ENCODE peak calls at places on chromosomes 13 and 19, in four cellular contexts. R is GM23248, K is GM23338, D is neural progenitor cell. E is an unnamed sample. For H3K4me1, the result is how much of the 10 kb centered on the place peaks cover.

GRCh38 chr19:1861599-1862031 is 1.8 kb downstream of the KLF16 start:
- DNase-seq in K (no peak), R (peak), D (no peak), E (no peak)

GRCh38 chr19:38826856-38827551 is 4.6 kb downstream of the ECH1 start:
- DNase-seq in K (no peak), D (no peak), R (no peak), E (no peak)

GRCh38 chr13:40789275-40790231 is at the start of gene SLC25A15:
- DNase-seq in K (peak), R (peak), D (peak), E (peak)

GRCh38 chr13:36673352-36673751 is 468 bp upstream of the SERTM1 start:
- DNase-seq in K (peak), R (no peak), D (no peak), E (no peak)

GRCh38 chr13:30307194-30307965 is at the start of gene KATNAL1:
- DNase-seq in D (peak), K (peak), R (peak), E (peak)

GRCh38 chr19:35843676-35844481 is 8.4 kb downstream of the NPHS1 start:
- DNase-seq in R (peak), D (peak), K (peak), E (no peak)

GRCh38 chr13:87810920-87811344 is 139.8 kb downstream of the SLITRK5 start:
- DNase-seq in K (peak), R (no peak), D (no peak), E (no peak)

GRCh38 chr13:40498461-40498860 is 168.0 kb downstream of the FOXO1 start:
- DNase-seq in D (no peak), R (no peak), K (no peak), E (no peak)

GRCh38 chr13:91308299-91308698 is 39.2 kb upstream of the MIR17HG start:
- DNase-seq in K (peak), D (peak), R (peak), E (no peak)

GRCh38 chr13:79307433-79307861 is 98.6 kb downstream of the RBM26 start:
- DNase-seq in D (no peak), R (no peak), K (no peak), E (no peak)

GRCh38 chr19:12092065-12092867 is 27.7 kb downstream of the ZNF844 start:
- DNase-seq in R (peak), D (peak), K (peak), E (peak)

GRCh38 chr13:100235311-100235901 is 146.5 kb downstream of the PCCA start:
- DNase-seq in D (peak), R (peak), K (peak), E (peak)

GRCh38 chr19:1360818-1361461 is 22.8 kb upstream of the NDUFS7 start:
- DNase-seq in K (no peak), D (peak), R (peak), E (no peak)

GRCh38 chr13:102138635-102139225 is 263.1 kb downstream of the FGF14 start:
- DNase-seq in R (peak), D (no peak), K (no peak), E (no peak)

GRCh38 chr13:113421673-113422270 is 31.5 kb downstream of the ADPRHL1 start:
- DNase-seq in R (peak), D (no peak), K (no peak), E (no peak)

GRCh38 chr19:39550197-39550596 is 10.2 kb upstream of the EID2 start:
- DNase-seq in K (no peak), R (no peak), D (no peak), E (peak)

GRCh38 chr13:59701261-59701660 is 462.5 kb downstream of the DIAPH3 start:
- DNase-seq in D (no peak), R (no peak), K (no peak), E (no peak)

GRCh38 chr19:35562776-35563175 is 682 bp downstream of the ATP4A start:
- DNase-seq in K (peak), D (no peak), R (no peak), E (no peak)

GRCh38 chr13:111505175-111505777 is 184.8 kb downstream of the TEX29 start:
- DNase-seq in D (peak), R (peak), K (peak), E (no peak)

GRCh38 chr19:5651361-5651760 is 28.5 kb downstream of the SAFB start:
- DNase-seq in D (no peak), K (peak), R (no peak), E (no peak)

GRCh38 chr19:50547385-50548190 is 20.6 kb downstream of the LRRC4B start:
- DNase-seq in K (no peak), D (no peak), R (no peak), E (no peak)

DNA sequence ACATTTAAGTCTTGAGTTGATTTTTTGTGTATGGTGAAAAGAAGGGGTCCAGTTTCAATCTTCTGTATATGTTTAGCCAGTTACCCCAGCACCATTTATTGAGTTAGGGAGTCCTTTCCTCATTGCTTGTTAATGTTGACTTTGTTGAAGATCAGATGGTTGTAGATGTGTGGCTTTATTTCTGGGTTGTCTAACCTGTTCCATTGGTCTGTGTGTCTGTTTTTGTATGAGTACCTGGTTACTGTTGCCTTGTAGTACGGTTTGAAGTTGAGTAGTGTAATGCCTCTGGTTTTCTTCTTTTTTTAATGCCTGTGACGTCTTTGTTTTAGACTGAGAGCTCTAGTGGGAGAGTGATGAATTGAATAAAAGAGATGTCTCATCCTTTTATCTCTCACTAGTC is 83.2 kb downstream of the NBEA start:
- DNase-seq in D (no peak), K (no peak), R (no peak), E (no peak)
- TF ChIP-seq EZH2phosphoT487 in D (no peak), K (no peak), R (no peak), E (no peak)

GRCh38 chr19:55486971-55487883 is 1.0 kb upstream of the SSC5D start:
- DNase-seq in D (peak), K (no peak), R (peak), E (no peak)
- H3K4me1 ChIP-seq in D (under half), K (under half), R (under half), E (under half)

GRCh38 chr13:109323338-109323737 is 463.0 kb downstream of the IRS2 start:
- DNase-seq in K (no peak), R (peak), D (no peak), E (no peak)
- TF ChIP-seq EZH2 in K (no peak), R (no peak), D (no peak), E (no peak)

DNA sequence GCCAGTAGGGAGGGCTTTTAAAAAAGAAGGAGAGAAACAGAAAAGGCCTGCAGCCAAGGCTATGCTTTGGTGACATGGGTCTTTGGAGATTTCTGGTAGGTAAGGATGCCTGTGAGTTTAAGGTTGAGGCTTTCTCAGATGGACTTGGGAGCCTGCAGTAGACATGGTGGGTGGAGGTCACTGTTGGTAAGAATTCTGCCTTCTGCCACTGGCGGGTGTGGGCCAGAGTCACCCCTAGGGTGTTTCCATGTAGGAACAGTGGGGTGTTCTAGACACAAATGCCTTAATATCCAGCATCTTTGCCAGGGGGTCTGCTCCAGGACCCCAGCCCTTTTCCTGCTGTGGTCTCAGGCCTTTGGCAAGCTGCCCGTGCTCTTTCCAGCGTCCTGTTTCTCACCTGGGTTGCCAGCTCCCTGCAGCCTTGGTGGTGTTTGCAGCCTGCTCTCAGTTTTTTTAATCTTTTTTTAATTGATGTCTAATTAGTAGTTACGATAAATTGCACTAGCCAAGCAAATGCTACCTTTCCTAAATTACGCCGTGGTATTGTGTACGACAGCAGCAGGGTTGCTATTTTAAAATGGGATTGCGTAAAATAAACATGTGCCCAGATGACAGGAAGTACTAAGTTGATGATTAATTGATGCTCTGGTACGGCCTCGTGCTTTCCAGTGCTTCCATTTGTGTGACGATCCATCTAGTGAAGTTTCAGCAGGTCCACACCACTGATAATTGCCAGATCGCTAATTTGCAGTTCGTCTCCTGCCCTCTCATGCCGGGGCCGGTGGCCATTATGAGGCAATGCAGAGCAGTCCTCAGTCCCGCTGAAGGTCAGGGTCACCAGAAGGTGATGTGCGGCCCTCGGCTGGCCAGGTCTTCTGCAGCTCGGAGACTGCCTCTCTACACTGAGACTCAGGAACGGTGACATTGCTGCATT is 35.3 kb upstream of the NPAS1 start:
- DNase-seq in K (no peak), R (peak), D (no peak), E (no peak)
- TF ChIP-seq EZH2phosphoT487 in K (no peak), R (no peak), D (no peak), E (no peak)

DNA sequence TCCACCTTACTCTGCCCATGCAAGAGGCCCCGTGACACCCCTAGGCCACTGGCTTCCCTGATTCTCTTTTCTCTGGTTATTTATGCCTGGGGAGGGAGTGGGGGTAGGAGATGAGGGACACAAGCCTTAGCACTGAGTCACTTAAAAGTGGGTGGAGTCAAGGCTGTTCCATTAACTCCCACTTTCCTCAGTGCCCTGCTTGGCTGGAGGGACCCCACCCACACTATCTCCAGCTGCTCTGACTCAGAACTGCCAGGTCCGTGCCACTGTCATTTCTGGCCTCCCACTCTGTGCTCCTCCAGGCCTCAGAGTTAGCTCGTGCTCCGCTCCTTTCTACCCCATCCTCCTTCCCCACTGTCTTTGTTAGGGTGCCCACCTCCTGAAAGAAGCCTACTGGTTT is 113.4 kb upstream of the UQCRFS1 start:
- DNase-seq in K (no peak), R (peak), D (no peak), E (no peak)
- H3K4me1 ChIP-seq in K (under half), R (under half), D (under half), E (under half)

GRCh38 chr19:33622505-33622808 is 704 bp downstream of the CHST8 start:
- DNase-seq in K (peak), D (peak), R (peak), E (peak)
- TF ChIP-seq EZH2 in K (peak), D (no peak), R (no peak), E (no peak)

GRCh38 chr19:41694196-41694595 is 6.1 kb upstream of the CEACAM7 start:
- DNase-seq in K (no peak), D (no peak), R (no peak), E (no peak)

GRCh38 chr19:41690801-41691065 is 2.7 kb upstream of the CEACAM7 start:
- DNase-seq in K (no peak), R (no peak), D (no peak), E (no peak)

GRCh38 chr19:41689993-41690800 is 2.1 kb upstream of the CEACAM7 start:
- DNase-seq in R (no peak), D (no peak), K (peak), E (no peak)

GRCh38 chr19:41688687-41689086 is 617 bp upstream of the CEACAM7 start:
- DNase-seq in D (no peak), R (no peak), K (no peak), E (no peak)

DNA sequence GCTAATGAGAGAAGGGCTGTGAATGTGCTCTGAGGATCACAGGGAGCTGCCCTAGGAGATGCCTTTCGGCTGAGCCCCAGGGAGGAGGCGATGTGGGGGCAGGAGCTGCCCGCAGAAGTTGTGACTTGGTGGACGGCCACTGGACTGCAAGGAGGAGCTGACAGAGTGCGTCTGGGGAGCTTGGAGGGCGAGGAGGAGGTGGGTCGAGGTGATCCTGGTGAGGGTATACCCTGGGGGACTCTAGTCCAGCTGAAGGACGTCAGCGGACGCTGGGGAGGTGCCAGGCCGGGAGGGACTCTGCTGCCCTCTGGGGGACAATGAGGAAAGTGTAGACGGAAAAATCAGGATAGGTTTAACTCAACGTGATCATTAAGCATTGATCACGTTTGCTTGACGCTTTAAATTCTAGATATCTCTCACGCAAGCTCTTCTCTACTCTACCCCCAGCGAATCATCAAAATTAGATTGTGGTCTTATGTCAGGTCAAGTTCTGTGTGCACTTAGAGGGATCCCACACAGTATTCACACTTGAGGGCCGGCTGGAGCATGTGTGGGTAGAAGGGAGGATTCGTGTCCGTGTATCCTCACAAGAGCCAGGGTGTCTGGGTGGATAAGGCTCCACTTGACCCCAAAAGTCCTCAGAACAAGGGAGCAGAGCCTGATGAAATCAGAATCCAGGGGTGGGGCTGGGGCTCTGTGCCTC is 3.3 kb upstream of the CEACAM7 start:
- DNase-seq in K (peak), D (no peak), R (peak), E (peak)
- TF ChIP-seq EZH2phosphoT487 in K (no peak), D (no peak), R (no peak), E (no peak)

DNA sequence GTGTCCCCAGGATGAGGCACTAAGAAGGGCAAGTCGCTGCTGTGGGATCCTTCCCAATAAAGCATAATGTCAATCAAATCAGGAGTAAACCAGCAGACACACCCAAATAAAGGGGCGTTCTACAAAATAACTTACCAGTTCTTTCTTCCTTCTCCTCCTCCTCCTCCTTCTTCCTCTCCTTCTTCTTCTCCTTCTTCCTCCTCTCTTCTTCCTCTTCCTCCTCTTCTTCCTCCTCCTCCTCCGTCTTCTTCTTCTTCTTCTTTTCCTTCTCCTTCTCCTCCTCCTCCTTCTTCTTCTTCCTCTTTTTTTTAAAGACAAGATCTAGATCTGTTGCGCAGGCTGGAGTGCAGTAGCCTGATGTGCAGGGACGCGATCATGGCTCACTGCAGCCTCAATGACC is 225.8 kb downstream of the UQCRFS1 start:
- DNase-seq in K (no peak), R (no peak), D (no peak), E (no peak)
- H3K4me1 ChIP-seq in K (under half), R (under half), D (under half), E (under half)

DNA sequence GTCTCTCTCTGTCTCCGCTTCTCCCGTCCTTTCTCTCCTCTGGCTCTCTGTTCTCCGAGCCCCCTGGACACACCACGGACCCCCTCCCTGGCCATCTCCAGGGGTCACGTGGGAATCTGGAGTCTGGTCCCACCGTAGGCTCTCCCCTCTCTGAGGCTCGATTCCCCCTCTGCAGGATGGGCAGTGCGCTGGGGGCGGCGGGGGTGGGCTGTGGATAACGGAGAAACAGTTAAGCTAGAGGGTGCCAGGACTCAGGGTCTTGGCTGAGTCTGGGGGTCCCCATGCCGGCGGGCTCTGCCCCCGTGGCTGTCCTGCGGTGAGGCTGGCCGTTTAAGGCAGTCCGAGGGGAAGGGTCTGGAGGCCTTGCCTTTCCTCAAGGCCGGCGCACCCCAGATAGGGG is 462 bp upstream of the MEIS3 start:
- DNase-seq in D (peak), R (no peak), K (no peak), E (no peak)
- TF ChIP-seq EZH2 in D (no peak), R (peak), K (peak), E (no peak)

GRCh38 chr19:48540110-48540509 is 11.9 kb upstream of the SULT2B1 start:
- DNase-seq in D (no peak), K (no peak), R (peak), E (no peak)

GRCh38 chr19:48537541-48537940 is 14.4 kb upstream of the SULT2B1 start:
- DNase-seq in R (no peak), D (no peak), K (no peak), E (no peak)

GRCh38 chr19:48541813-48542212 is 10.2 kb upstream of the SULT2B1 start:
- DNase-seq in D (no peak), R (no peak), K (no peak), E (no peak)

GRCh38 chr19:48543121-48543710 is 8.8 kb upstream of the SULT2B1 start:
- DNase-seq in D (no peak), R (peak), K (peak), E (no peak)

DNA sequence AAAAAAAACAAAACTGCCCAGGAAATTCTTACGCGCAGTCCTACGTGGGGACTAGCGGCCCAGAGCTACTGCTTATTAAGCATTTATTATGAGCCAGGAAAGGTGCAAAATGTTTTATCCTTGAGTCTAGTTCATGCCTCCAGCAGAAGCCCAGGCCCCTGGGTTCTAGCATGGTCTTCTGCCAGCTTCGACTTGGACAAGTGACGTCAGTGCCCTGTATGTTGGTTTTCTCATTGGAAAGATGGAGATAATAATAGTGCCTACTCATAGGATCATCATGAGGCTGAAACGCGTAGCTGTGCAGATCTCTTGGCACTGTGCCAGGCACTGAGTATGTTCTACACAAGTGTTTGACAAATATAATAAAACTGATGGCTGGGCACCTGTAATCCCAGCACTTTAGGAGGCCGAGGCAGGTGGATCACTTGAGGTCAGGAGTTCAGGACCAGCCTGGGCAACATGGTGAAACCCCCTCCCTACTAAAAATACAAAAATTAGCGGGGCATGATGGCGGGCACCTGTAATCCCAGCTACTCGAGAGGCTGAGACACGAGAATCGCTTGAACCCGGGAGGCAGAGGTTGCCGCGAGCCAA is 12.4 kb upstream of the SULT2B1 start:
- DNase-seq in K (no peak), D (no peak), R (peak), E (no peak)
- TF ChIP-seq EZH2phosphoT487 in K (no peak), D (no peak), R (no peak), E (no peak)